ENCODE peak calls at places on chromosome 15, in five cellular contexts. B is KBM-7, K is left ventricle myocardium superior, G is endothelial cell, Q is NCI-H1092. Y is an unnamed sample.

GRCh38 chr15:69996842-69997478 is 100.8 kb downstream of the TLE3 start:
- DNase-seq in B (no peak), K (no peak), G (no peak), Q (peak; percentile 70), Y (no peak)

GRCh38 chr15:32837935-32838334 is 120.1 kb downstream of the GREM1 start:
- DNase-seq in B (no peak), K (no peak), G (no peak), Q (no peak), Y (no peak)

GRCh38 chr15:95503640-95504225 is 826.8 kb upstream of the NR2F2 start:
- DNase-seq in B (no peak), K (no peak), G (no peak), Q (no peak), Y (no peak)

GRCh38 chr15:33955945-33956344 is 12.4 kb upstream of the CHRM5 start:
- DNase-seq in B (no peak), K (no peak), G (no peak), Q (no peak), Y (peak; percentile 57)

GRCh38 chr15:57923311-57923710 is 142.2 kb downstream of the ALDH1A2 start:
- DNase-seq in B (no peak), K (no peak), G (no peak), Q (no peak), Y (no peak)

GRCh38 chr15:94844533-94845390 is 613.4 kb downstream of the MCTP2 start:
- DNase-seq in B (peak; percentile 70), K (peak; percentile 78), G (peak; percentile 95), Q (peak; percentile 17), Y (peak; percentile 89)

GRCh38 chr15:63236272-63236671 is 41.1 kb upstream of the APH1B start:
- DNase-seq in B (no peak), K (no peak), G (no peak), Q (no peak), Y (no peak)

GRCh38 chr15:90680371-90680935 is 36.7 kb upstream of the BLM start:
- DNase-seq in B (no peak), K (no peak), G (no peak), Q (no peak), Y (no peak)

GRCh38 chr15:60590935-60591490 is 112.1 kb upstream of the ICE2 start:
- DNase-seq in B (peak; percentile 41), K (peak; percentile 71), G (peak; percentile 57), Q (no peak), Y (no peak)

GRCh38 chr15:40471105-40471777 is 457 bp downstream of the CHST14 start:
- DNase-seq in B (peak; percentile 56), K (peak; percentile 60), G (peak; percentile 41), Q (no peak), Y (peak; percentile 95)

GRCh38 chr15:25244731-25245585 is 193.9 kb downstream of the UBE3A start:
- DNase-seq in B (no peak), K (no peak), G (no peak), Q (no peak), Y (no peak)

GRCh38 chr15:83747050-83747717 is 93.3 kb downstream of the ADAMTSL3 start:
- DNase-seq in B (peak; percentile 85), K (no peak), G (peak; percentile 7), Q (no peak), Y (no peak)

GRCh38 chr15:51907136-51907862 is 64.3 kb downstream of the LEO1 start:
- DNase-seq in B (no peak), K (no peak), G (no peak), Q (no peak), Y (peak; percentile 29)

GRCh38 chr15:84818221-84819131 is 1.3 kb downstream of the ALPK3 start:
- DNase-seq in B (peak; percentile 45), K (no peak), G (peak; percentile 66), Q (no peak), Y (peak; percentile 46)

GRCh38 chr15:101172421-101173097 is 79.3 kb downstream of the CHSY1 start:
- DNase-seq in B (peak; percentile 38), K (no peak), G (no peak), Q (no peak), Y (no peak)

GRCh38 chr15:58486062-58486461 is 54.3 kb downstream of the LIPC start:
- DNase-seq in B (no peak), K (no peak), G (no peak), Q (no peak), Y (peak; percentile 67)

GRCh38 chr15:33551860-33552259 is 241.1 kb downstream of the RYR3 start:
- DNase-seq in B (no peak), K (no peak), G (no peak), Q (no peak), Y (no peak)

GRCh38 chr15:39286706-39287105 is 294.2 kb upstream of the THBS1 start:
- DNase-seq in B (no peak), K (no peak), G (no peak), Q (no peak), Y (no peak)

GRCh38 chr15:69223083-69223813 is 62.8 kb downstream of the GLCE start:
- DNase-seq in B (no peak), K (no peak), G (no peak), Q (no peak), Y (no peak)

Y was measured in K562.